ENCODE peak calls at places on chromosomes 12 and 14, in four cellular contexts. L is heart right ventricle, H is AG09319, Y is lower leg skin. T is an unnamed sample.

GRCh38 chr12:104733717-104734175 is 224.3 kb downstream of the SLC41A2 start:
- DNase-seq in L (no peak), H (no peak), Y (no peak), T (no peak)

GRCh38 chr14:63478024-63478423 is 65.2 kb downstream of the PPP2R5E start:
- DNase-seq in L (no peak), H (no peak), Y (no peak), T (no peak)

GRCh38 chr12:51819851-51820720 is 28.4 kb downstream of the FIGNL2 start:
- DNase-seq in L (no peak), H (no peak), Y (no peak), T (no peak)

GRCh38 chr12:49942921-49943662 is 7.4 kb upstream of the AQP2 start:
- DNase-seq in L (no peak), H (no peak), Y (no peak), T (no peak)

GRCh38 chr12:51683763-51684357 is 92.8 kb downstream of the SCN8A start:
- DNase-seq in L (no peak), H (peak), Y (no peak), T (no peak)

GRCh38 chr12:229441-230191 is 15.7 kb upstream of the SLC6A12 start:
- DNase-seq in L (no peak), H (no peak), Y (no peak), T (no peak)

GRCh38 chr14:77339407-77339806 is 18.6 kb downstream of the GSTZ1 start:
- DNase-seq in L (no peak), H (peak), Y (no peak), T (no peak)

GRCh38 chr12:63098851-63099250 is 52.1 kb downstream of the AVPR1A start:
- DNase-seq in L (no peak), H (no peak), Y (no peak), T (no peak)

GRCh38 chr14:61196034-61196433 is 85.1 kb downstream of the TMEM30B start:
- DNase-seq in L (no peak), H (no peak), Y (no peak), T (no peak)
- TF ChIP-seq CTCF in L (no peak), H (no peak), Y (no peak), T (no peak)

DNA sequence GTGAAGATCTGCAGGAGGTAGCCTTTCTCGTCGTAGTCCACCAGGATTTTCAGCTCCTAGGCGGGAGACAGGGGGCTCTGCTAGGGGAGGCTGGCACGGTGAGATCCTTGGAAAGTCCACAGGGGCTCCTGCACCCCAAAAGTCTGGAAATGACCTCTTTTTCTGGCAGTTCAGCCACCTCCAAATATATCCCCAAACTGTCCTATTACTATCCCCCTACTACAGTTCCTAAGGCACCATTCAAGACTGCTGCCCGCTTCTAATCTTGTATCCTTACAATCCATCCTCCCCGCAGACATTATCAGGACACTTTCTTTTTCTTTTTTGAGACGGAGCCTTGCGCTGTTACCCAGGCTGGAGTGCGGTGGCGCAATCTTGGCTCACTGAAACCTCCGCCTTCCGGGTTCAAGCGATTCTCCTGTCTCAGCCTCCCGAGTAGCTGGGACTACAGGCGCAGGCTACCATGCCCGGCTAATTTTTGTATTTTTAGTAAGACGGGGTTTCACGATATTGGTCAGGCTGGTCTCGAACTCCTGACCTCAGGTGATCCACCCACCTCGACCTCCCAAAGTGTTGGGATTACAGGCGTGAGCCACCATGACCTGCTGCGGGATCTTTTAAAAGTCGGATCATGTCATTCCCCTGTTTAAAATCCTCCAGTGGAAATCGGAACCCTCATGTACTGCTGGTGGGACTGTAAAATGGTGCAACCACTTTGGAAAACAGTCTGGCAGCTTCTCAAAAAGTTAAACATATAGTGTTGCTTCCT is 18.5 kb downstream of the HPD start:
- DNase-seq in L (no peak), H (no peak), Y (no peak), T (no peak)
- TF ChIP-seq CTCF in L (no peak), H (no peak), Y (no peak), T (no peak)

GRCh38 chr12:21607701-21608100 is 3.1 kb upstream of the GYS2 start:
- DNase-seq in L (no peak), H (peak), Y (no peak), T (no peak)
- TF ChIP-seq CTCF in L (no peak), H (peak), Y (no peak), T (no peak)

GRCh38 chr12:65922077-65922476 is 97.8 kb downstream of the HMGA2 start:
- DNase-seq in L (no peak), H (no peak), Y (no peak), T (no peak)

GRCh38 chr12:65926119-65927004 is 102.1 kb downstream of the HMGA2 start:
- DNase-seq in L (no peak), H (no peak), Y (no peak), T (no peak)

GRCh38 chr12:65925626-65926025 is 101.3 kb downstream of the HMGA2 start:
- DNase-seq in L (no peak), H (no peak), Y (no peak), T (no peak)

GRCh38 chr12:65918057-65918456 is 93.8 kb downstream of the HMGA2 start:
- DNase-seq in L (no peak), H (no peak), Y (no peak), T (no peak)

DNA sequence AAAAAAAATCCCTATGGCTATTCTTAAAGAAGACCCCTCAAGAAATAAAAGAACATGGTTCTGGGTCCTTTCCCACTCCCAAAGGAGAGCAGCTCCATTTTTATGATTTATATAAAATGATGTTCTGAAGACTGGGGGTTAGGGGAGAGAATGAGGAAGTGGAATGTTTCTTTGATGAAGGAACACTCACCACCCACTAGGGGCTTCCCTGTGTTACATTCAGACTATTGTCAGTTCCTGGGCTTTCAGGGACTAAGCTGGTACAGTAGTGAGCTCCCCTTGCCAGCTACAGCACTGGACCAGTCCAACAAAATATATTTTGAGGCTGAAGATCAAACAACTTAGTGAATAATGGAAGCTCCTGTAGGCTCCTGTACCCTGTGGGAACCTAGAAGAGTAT is 98.9 kb downstream of the HMGA2 start:
- DNase-seq in L (no peak), H (no peak), Y (no peak), T (no peak)
- TF ChIP-seq CTCF in L (no peak), H (no peak), Y (no peak), T (no peak)

T was measured in omental fat pad.